ENCODE peak calls at places on chromosome 12, in ten cellular contexts. Y is Calu3, U is Ammon's horn, N is GM04503, V is RWPE2, G is tibial artery, R is caudate nucleus, E is lower lobe of right lung, C is lower leg skin, H is left ventricle myocardium superior. S is an unnamed sample.

GRCh38 chr12:15664491-15664890 is 124.7 kb downstream of the EPS8 start:
- DNase-seq in H (no peak), V (no peak), R (no peak), Y (no peak), N (no peak), U (no peak), C (no peak), E (no peak), G (no peak), S (no peak)

GRCh38 chr12:581321-581720 is 81.9 kb downstream of the NINJ2 start:
- DNase-seq in N (no peak), V (no peak), E (no peak), C (no peak), G (no peak), U (no peak), Y (no peak), R (no peak), H (peak), S (peak)

GRCh38 chr12:57240069-57240921 is 10.7 kb downstream of the STAC3 start:
- DNase-seq in H (peak), C (peak), V (peak), E (peak), U (peak), G (peak), N (no peak), Y (peak), R (peak), S (peak)

GRCh38 chr12:6868211-6869048 is 1.1 kb downstream of the TPI1 start:
- DNase-seq in R (no peak), Y (no peak), V (no peak), U (peak), E (no peak), N (no peak), H (no peak), G (no peak), C (no peak), S (no peak)

GRCh38 chr12:109281452-109281851 is 27.6 kb downstream of the FOXN4 start:
- DNase-seq in G (no peak), N (no peak), H (no peak), U (no peak), E (no peak), C (no peak), Y (no peak), R (no peak), V (no peak), S (no peak)

GRCh38 chr12:115060477-115061168 is 376.6 kb upstream of the TBX3 start:
- DNase-seq in E (no peak), C (no peak), G (no peak), R (no peak), Y (no peak), H (no peak), V (no peak), N (peak), U (no peak), S (no peak)

GRCh38 chr12:92167075-92167474 is 21.4 kb upstream of the BTG1 start:
- DNase-seq in U (no peak), N (no peak), C (no peak), H (no peak), Y (no peak), G (no peak), V (no peak), E (no peak), R (no peak), S (no peak)

GRCh38 chr12:51122844-51123243 is 39.4 kb upstream of the CSRNP2 start:
- DNase-seq in C (no peak), U (no peak), Y (no peak), G (no peak), H (no peak), R (no peak), E (no peak), N (no peak), V (no peak), S (no peak)

GRCh38 chr12:47376937-47377336 is 297.2 kb upstream of the AMIGO2 start:
- DNase-seq in G (no peak), E (no peak), N (no peak), H (no peak), Y (no peak), R (no peak), V (no peak), U (no peak), C (no peak), S (no peak)

GRCh38 chr12:128859311-128859710 is 6.0 kb downstream of the GLT1D1 start:
- DNase-seq in N (no peak), E (no peak), U (no peak), Y (no peak), R (no peak), C (no peak), G (no peak), H (no peak), V (no peak), S (no peak)

GRCh38 chr12:46260153-46260912 is 8.5 kb downstream of the SLC38A1 start:
- DNase-seq in U (no peak), N (peak), H (no peak), Y (no peak), G (no peak), E (no peak), C (no peak), V (no peak), R (no peak), S (no peak)

GRCh38 chr12:6141048-6141447 is 16.6 kb upstream of the VWF start:
- DNase-seq in V (no peak), N (no peak), Y (no peak), U (peak), C (peak), H (no peak), E (no peak), G (no peak), R (no peak), S (no peak)

GRCh38 chr12:93704122-93704521 is 26.9 kb downstream of the CRADD start:
- DNase-seq in C (no peak), E (no peak), U (no peak), R (no peak), V (no peak), N (no peak), Y (no peak), G (no peak), H (no peak), S (no peak)

GRCh38 chr12:1644113-1644512 is 15.1 kb downstream of the WNT5B start:
- DNase-seq in G (no peak), U (no peak), E (no peak), R (no peak), N (no peak), Y (no peak), C (no peak), H (no peak), V (no peak), S (no peak)

GRCh38 chr12:26124491-26125450 is at the start of gene BHLHE41:
- DNase-seq in E (peak), R (peak), V (no peak), C (peak), G (peak), U (peak), Y (peak), H (peak), N (no peak), S (peak)

GRCh38 chr12:101642115-101643067 is 47.6 kb downstream of the MYBPC1 start:
- DNase-seq in N (no peak), U (no peak), R (no peak), H (peak), Y (peak), G (no peak), V (no peak), E (peak), C (no peak), S (peak)

GRCh38 chr12:13864081-13864673 is 117.2 kb downstream of the GRIN2B start:
- DNase-seq in R (peak), E (peak), C (peak), H (peak), V (no peak), N (peak), Y (peak), G (peak), U (peak), S (peak)

GRCh38 chr12:108980831-108981618 is 39.8 kb downstream of the SVOP start:
- DNase-seq in U (no peak), G (no peak), E (no peak), H (peak), C (no peak), V (no peak), N (peak), Y (no peak), R (no peak), S (no peak)

GRCh38 chr12:24823808-24824515 is 124.9 kb downstream of the BCAT1 start:
- DNase-seq in G (no peak), R (no peak), H (no peak), N (no peak), Y (no peak), E (no peak), V (no peak), U (no peak), C (no peak), S (no peak)

GRCh38 chr12:69059465-69060457 is 126.8 kb upstream of the CPM start:
- DNase-seq in V (no peak), U (no peak), N (peak), E (no peak), H (no peak), Y (peak), G (no peak), R (no peak), C (no peak), S (no peak)

GRCh38 chr12:83843531-83843930 is 1069.1 kb downstream of the SLC6A15 start:
- DNase-seq in U (no peak), Y (no peak), G (no peak), V (no peak), R (no peak), H (no peak), N (no peak), C (no peak), E (no peak), S (no peak)

GRCh38 chr12:57456145-57456700 is 1.1 kb downstream of the INHBE start:
- DNase-seq in E (no peak), H (no peak), N (no peak), U (no peak), R (no peak), G (no peak), C (no peak), Y (peak), V (no peak), S (peak)

GRCh38 chr12:94277426-94278000 is 129.1 kb downstream of the PLXNC1 start:
- DNase-seq in Y (no peak), N (no peak), V (no peak), E (no peak), C (no peak), H (no peak), R (no peak), U (peak), G (no peak), S (no peak)

GRCh38 chr12:82723891-82724290 is 37.2 kb downstream of the TMTC2 start:
- DNase-seq in C (no peak), R (no peak), E (no peak), V (no peak), N (no peak), H (no peak), Y (no peak), G (no peak), U (no peak), S (no peak)

GRCh38 chr12:20704860-20705259 is 9.7 kb downstream of the SLCO1C1 start:
- DNase-seq in V (no peak), G (no peak), R (no peak), H (no peak), U (no peak), Y (no peak), C (no peak), N (no peak), E (no peak), S (no peak)

GRCh38 chr12:56723889-56724659 is 1.0 kb downstream of the NACA start:
- DNase-seq in N (peak), U (peak), R (no peak), E (no peak), C (peak), G (peak), Y (no peak), H (peak), V (no peak), S (no peak)

GRCh38 chr12:70353780-70354640 is 12.1 kb upstream of the KCNMB4 start:
- DNase-seq in V (no peak), C (no peak), Y (no peak), E (no peak), U (no peak), H (no peak), R (no peak), N (no peak), G (no peak), S (no peak)